ENCODE peak calls at places on chromosomes 5 and 9, in six cellular contexts. X, I, T, R, L and G are unnamed samples. For H3K4me1, the result is how much of the 10 kb centered on the place peaks cover.

GRCh38 chr9:105138306-105138801 is 106.1 kb upstream of the SLC44A1 start:
- DNase-seq in R (no peak), L (no peak), I (peak), X (no peak), T (no peak), G (peak)

GRCh38 chr5:79237735-79238560 is 2.0 kb downstream of the JMY start:
- DNase-seq in I (no peak), R (peak), L (no peak), T (no peak), X (no peak), G (peak)

GRCh38 chr5:150114773-150115408 is 28.5 kb upstream of the CSF1R start:
- DNase-seq in I (no peak), L (no peak), T (no peak), X (no peak), R (no peak), G (no peak)

GRCh38 chr5:98599016-98599415 is 174.4 kb upstream of the RGMB start:
- DNase-seq in I (no peak), X (no peak), L (no peak), R (peak), T (no peak), G (peak)

GRCh38 chr9:34577635-34578240 is 11.8 kb downstream of the CNTFR start:
- DNase-seq in X (no peak), T (no peak), R (no peak), L (no peak), I (peak), G (no peak)

GRCh38 chr9:84072621-84073180 is 92.1 kb downstream of the RMI1 start:
- DNase-seq in T (no peak), R (no peak), X (no peak), I (no peak), L (no peak), G (no peak)

GRCh38 chr5:174328626-174329299 is 283.3 kb downstream of the NSG2 start:
- DNase-seq in X (no peak), R (no peak), L (no peak), T (no peak), I (no peak), G (peak)

GRCh38 chr9:115691686-115692085 is 461.9 kb upstream of the PAPPA start:
- DNase-seq in R (peak), I (no peak), X (no peak), L (no peak), T (no peak), G (peak)

GRCh38 chr9:35661756-35662350 is 3.1 kb downstream of the ARHGEF39 start:
- DNase-seq in X (no peak), L (no peak), T (no peak), R (no peak), I (no peak), G (no peak)

GRCh38 chr9:27528886-27529315 is 713 bp downstream of the MOB3B start:
- DNase-seq in T (peak), R (peak), I (peak), X (peak), L (peak), G (no peak)

GRCh38 chr9:21392270-21392669 is 7.1 kb upstream of the IFNA2 start:
- DNase-seq in T (no peak), R (peak), I (peak), L (no peak), X (no peak), G (no peak)

GRCh38 chr5:107092695-107093094 is 578.0 kb downstream of the EFNA5 start:
- DNase-seq in X (no peak), L (no peak), T (no peak), I (no peak), R (no peak), G (no peak)

GRCh38 chr9:137583957-137584356 is 5.2 kb upstream of the DPH7 start:
- DNase-seq in T (no peak), L (no peak), R (no peak), I (no peak), X (no peak), G (no peak)

GRCh38 chr5:148912146-148912545 is 85.7 kb downstream of the ADRB2 start:
- DNase-seq in I (no peak), T (no peak), X (no peak), L (no peak), R (peak), G (no peak)

GRCh38 chr5:24110019-24110615 is 534.7 kb downstream of the CDH10 start:
- DNase-seq in X (no peak), I (peak), L (peak), T (no peak), R (peak), G (peak)

GRCh38 chr5:53631251-53631650 is 70.8 kb downstream of the NDUFS4 start:
- DNase-seq in X (no peak), I (no peak), T (no peak), L (no peak), R (no peak), G (no peak)

GRCh38 chr5:136022965-136023364 is 5.8 kb upstream of the TGFBI start:
- DNase-seq in R (no peak), I (no peak), T (no peak), X (no peak), L (no peak), G (peak)

DNA sequence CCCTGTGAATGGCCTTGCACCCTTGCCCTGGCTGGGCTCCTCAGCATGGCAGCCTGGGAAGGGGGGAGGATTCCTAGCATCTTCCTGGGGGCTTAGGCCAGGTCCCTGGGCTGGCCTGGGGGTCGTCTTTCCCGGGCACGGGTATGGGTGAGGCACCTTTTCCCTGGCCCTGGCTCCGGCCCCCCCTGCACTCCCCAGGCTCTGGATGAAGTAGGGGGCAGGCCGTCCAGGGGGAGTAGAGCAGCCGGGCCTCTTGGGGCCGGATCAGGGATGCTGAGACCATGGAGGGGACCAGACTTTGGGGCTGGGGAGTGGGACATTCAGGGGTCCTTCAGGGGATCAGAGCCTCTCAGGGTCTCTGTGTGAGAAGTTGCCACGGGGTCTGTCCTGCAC is 6.6 kb downstream of the RXRA start:
- DNase-seq in X (no peak), T (no peak), R (no peak), L (no peak), I (no peak), G (no peak)
- H3K4me1 ChIP-seq in X (half or more), T (under half), R (under half), L (under half), I (under half), G (under half)

GRCh38 chr9:4541281-4541680 is 51.0 kb downstream of the SLC1A1 start:
- DNase-seq in L (no peak), R (no peak), T (no peak), I (no peak), X (no peak), G (no peak)
- H3K4me3 ChIP-seq in L (no peak), R (no peak), T (no peak), I (no peak), X (no peak), G (no peak)

DNA sequence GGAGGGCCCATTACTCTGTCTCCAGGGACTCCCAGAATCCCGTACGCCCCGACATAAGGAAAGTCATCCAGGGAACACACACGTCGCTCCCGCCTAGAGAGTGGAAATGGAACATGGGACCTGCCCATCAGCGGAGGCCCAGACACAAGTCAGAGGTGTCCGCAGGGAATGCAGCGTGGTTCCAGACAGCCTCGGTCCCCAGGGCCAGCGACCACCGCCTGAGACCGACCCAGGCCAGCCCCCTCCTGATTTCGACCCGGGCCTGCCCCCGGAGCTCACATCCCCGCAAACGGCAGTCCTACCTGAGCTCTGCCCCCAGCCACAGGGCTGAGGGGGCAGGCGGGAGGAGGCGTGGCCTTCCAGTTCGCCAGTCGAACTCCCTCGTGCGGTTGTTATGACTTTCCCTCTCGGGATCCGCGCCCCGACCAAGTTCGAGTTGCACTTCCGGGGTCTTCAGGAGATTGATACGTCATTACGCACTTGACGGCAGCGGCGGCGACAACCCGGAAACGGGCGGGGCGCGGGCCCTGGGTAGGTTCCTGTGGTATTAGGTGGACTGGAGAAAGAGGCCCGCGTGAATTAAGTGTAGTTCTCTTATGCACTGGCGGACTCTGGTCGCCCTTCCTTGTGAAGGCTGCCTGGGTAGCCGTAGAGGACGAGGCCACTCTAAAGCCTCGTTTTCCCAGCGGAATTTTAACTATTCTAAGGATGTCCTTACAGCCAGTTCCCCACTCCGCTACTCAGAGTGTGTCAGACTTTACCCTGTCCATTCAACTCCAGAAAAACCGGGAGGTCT is 370.0 kb upstream of the POU5F2 start:
- DNase-seq in I (peak), L (peak), X (peak), T (peak), R (peak), G (peak)
- H3K4me1 ChIP-seq in I (under half), L (under half), X (under half), T (under half), R (under half), G (under half)

GRCh38 chr9:98108540-98109031 is 10.4 kb downstream of the TRIM14 start:
- DNase-seq in R (no peak), X (peak), T (peak), I (no peak), L (no peak), G (no peak)
- H3K4me3 ChIP-seq in R (no peak), X (no peak), T (no peak), I (no peak), L (no peak), G (no peak)

DNA sequence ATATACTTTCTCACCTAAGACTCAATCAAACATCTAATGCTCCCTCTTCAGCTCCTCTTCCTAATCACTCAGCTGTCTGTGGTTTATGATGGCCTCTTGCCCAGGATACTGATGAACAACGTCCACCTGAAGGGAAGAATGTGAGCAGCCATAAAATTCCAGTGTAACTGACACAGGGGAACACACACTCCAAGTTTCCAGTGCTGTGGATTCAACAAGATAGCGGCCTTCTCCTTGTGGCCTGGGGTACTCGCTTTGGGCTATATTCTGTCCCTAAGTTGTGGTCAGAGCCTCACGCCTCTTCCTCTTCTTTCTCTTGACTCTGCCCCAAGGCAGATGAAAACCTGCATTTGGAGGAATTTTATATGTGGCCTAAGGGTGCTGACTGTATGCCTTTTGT is 11.7 kb downstream of the B4GALT1 start:
- DNase-seq in R (peak), T (no peak), L (no peak), I (no peak), X (no peak), G (peak)
- H3K4me1 ChIP-seq in R (half or more), T (under half), L (under half), I (under half), X (half or more), G (under half)

DNA sequence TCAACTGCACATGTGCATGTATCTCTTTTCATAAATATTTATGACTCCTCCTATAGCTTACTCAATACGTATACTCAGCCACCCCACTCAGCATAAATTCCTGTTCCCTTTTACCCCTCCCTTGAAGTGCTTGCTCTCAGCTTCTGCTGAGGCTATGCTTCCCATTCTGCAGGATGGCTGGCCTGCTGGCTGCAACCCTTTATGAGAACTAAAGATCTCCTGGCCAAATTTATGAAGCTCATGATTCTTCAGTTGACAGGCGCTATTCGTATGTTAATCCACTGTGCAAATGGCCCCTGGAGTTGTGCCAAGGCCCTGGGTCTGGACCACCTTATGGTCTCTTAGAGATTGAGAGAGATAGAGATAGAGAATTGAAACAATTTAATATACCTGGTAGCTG is 14.7 kb downstream of the PPP3R2 start:
- DNase-seq in T (no peak), I (no peak), R (no peak), L (no peak), X (no peak), G (no peak)
- H3K4me3 ChIP-seq in T (no peak), I (no peak), R (no peak), L (no peak), X (no peak), G (no peak)

GRCh38 chr9:110109331-110110110 is 98.4 kb downstream of the C9orf152 start:
- DNase-seq in T (no peak), R (no peak), X (no peak), I (peak), L (no peak), G (no peak)
- H3K4me1 ChIP-seq in T (under half), R (under half), X (under half), I (half or more), L (under half), G (under half)

GRCh38 chr9:72306771-72307170 is 58.2 kb downstream of the ZFAND5 start:
- DNase-seq in T (no peak), X (no peak), I (no peak), L (no peak), R (no peak), G (no peak)

GRCh38 chr9:72300884-72301283 is 64.1 kb downstream of the ZFAND5 start:
- DNase-seq in T (no peak), I (no peak), L (no peak), X (no peak), R (no peak), G (no peak)

GRCh38 chr9:72305102-72305546 is 59.9 kb downstream of the ZFAND5 start:
- DNase-seq in L (peak), I (peak), X (no peak), T (no peak), R (peak), G (peak)

GRCh38 chr9:72309366-72310133 is 55.5 kb downstream of the ZFAND5 start:
- DNase-seq in T (no peak), I (no peak), X (no peak), L (no peak), R (peak), G (no peak)

GRCh38 chr9:72304538-72304937 is 60.5 kb downstream of the ZFAND5 start:
- DNase-seq in I (no peak), X (no peak), T (no peak), R (peak), L (no peak), G (no peak)
- H3K4me3 ChIP-seq in I (no peak), X (peak), T (peak), R (peak), L (no peak), G (no peak)